ENCODE peak calls at places on chromosomes 13 and 19, in four cellular contexts. L, E, C and X are unnamed samples.

GRCh38 chr13:41313117-41313516 is 2.0 kb downstream of the NAA16 start:
- DNase-seq in L (no peak), E (no peak), C (no peak), X (no peak)

GRCh38 chr13:45362939-45363338 is 22.0 kb upstream of the TPT1 start:
- DNase-seq in L (no peak), E (no peak), C (no peak), X (no peak)

GRCh38 chr19:8690753-8691539 is 7.6 kb downstream of the ACTL9 start:
- DNase-seq in L (no peak), E (no peak), C (no peak), X (no peak)

GRCh38 chr13:29901714-29902631 is 51.6 kb upstream of the UBL3 start:
- DNase-seq in L (peak), E (peak), C (peak), X (peak)

GRCh38 chr13:33235564-33235963 is 50.0 kb downstream of the STARD13 start:
- DNase-seq in L (no peak), E (no peak), C (no peak), X (no peak)

GRCh38 chr19:39128511-39129079 is 3.0 kb downstream of the PAK4 start:
- DNase-seq in L (no peak), E (no peak), C (no peak), X (no peak)

GRCh38 chr13:37085656-37086055 is 19.8 kb downstream of the CSNK1A1L start:
- DNase-seq in L (no peak), E (no peak), C (no peak), X (no peak)

GRCh38 chr19:27892500-27892899 is 1320.5 kb downstream of the UQCRFS1 start:
- DNase-seq in L (no peak), E (no peak), C (no peak), X (no peak)

GRCh38 chr13:111005364-111005763 is 90.5 kb upstream of the ANKRD10 start:
- DNase-seq in L (peak), E (peak), C (no peak), X (peak)

GRCh38 chr19:18928018-18928805 is 8.7 kb downstream of the DDX49 start:
- DNase-seq in L (no peak), E (no peak), C (no peak), X (no peak)

GRCh38 chr19:11887618-11888531 is at the start of gene ZNF69:
- DNase-seq in L (peak), E (peak), C (peak), X (peak)

GRCh38 chr19:12521996-12522395 is 29.3 kb downstream of the ZNF564 start:
- DNase-seq in L (no peak), E (no peak), C (peak), X (no peak)

GRCh38 chr13:110734561-110734960 is 21.1 kb downstream of the ING1 start:
- DNase-seq in L (no peak), E (no peak), C (no peak), X (no peak)

GRCh38 chr19:55640577-55641375 is at the start of gene ZNF580:
- DNase-seq in L (peak), E (peak), C (peak), X (peak)

GRCh38 chr19:29263305-29264080 is 50.5 kb upstream of the UQCRFS1 start:
- DNase-seq in L (peak), E (peak), C (peak), X (no peak)

GRCh38 chr19:39405261-39405912 is 1.3 kb upstream of the ZFP36 start:
- DNase-seq in L (no peak), E (no peak), C (no peak), X (no peak)

GRCh38 chr13:88411696-88412095 is 740.5 kb downstream of the SLITRK5 start:
- DNase-seq in L (no peak), E (no peak), C (no peak), X (no peak)

GRCh38 chr13:45511310-45512147 is 46.8 kb downstream of the COG3 start:
- DNase-seq in L (peak), E (peak), C (peak), X (peak)

GRCh38 chr13:80454245-80454644 is 113.3 kb upstream of the SPRY2 start:
- DNase-seq in L (no peak), E (no peak), C (no peak), X (peak)

GRCh38 chr19:40747536-40747935 is 2.7 kb downstream of the ACTMAP start:
- DNase-seq in L (no peak), E (no peak), C (no peak), X (no peak)

GRCh38 chr13:46143239-46143701 is 38.4 kb upstream of the CPB2 start:
- DNase-seq in L (no peak), E (no peak), C (no peak), X (no peak)

GRCh38 chr19:51259348-51260245 is 8.7 kb downstream of the SIGLECL1 start:
- DNase-seq in L (peak), E (peak), C (peak), X (peak)

GRCh38 chr13:37966266-37966665 is 96.7 kb upstream of the TRPC4 start:
- DNase-seq in L (no peak), E (no peak), C (no peak), X (peak)

GRCh38 chr13:50129065-50129922 is 114.0 kb downstream of the KCNRG start:
- DNase-seq in L (no peak), E (no peak), C (no peak), X (no peak)

GRCh38 chr13:53191091-53191490 is 162.5 kb downstream of the OLFM4 start:
- DNase-seq in L (peak), E (peak), C (no peak), X (peak)

GRCh38 chr13:51996660-51997059 is 14.6 kb downstream of the ATP7B start:
- DNase-seq in L (no peak), E (no peak), C (no peak), X (no peak)

GRCh38 chr13:102195566-102196462 is 206.0 kb downstream of the FGF14 start:
- DNase-seq in L (no peak), E (peak), C (peak), X (no peak)

GRCh38 chr19:51101171-51101865 is 6.9 kb downstream of the CTU1 start:
- DNase-seq in L (no peak), E (no peak), C (no peak), X (peak)

GRCh38 chr19:2824129-2824528 is 4.5 kb downstream of the ZNF554 start:
- DNase-seq in L (no peak), E (no peak), C (no peak), X (no peak)

GRCh38 chr19:51398096-51398704 is 7.8 kb upstream of the C19orf84 start:
- DNase-seq in L (peak), E (no peak), C (no peak), X (peak)

GRCh38 chr13:94324409-94325147 is 154.9 kb downstream of the DCT start:
- DNase-seq in L (no peak), E (no peak), C (no peak), X (no peak)

GRCh38 chr19:35254341-35255297 is 5.8 kb downstream of the LSR start:
- DNase-seq in L (peak), E (no peak), C (no peak), X (no peak)

GRCh38 chr19:41144403-41144802 is 30.2 kb downstream of the CYP2F1 start:
- DNase-seq in L (peak), E (peak), C (peak), X (peak)

GRCh38 chr13:109275848-109276247 is 510.5 kb downstream of the IRS2 start:
- DNase-seq in L (no peak), E (peak), C (peak), X (peak)

GRCh38 chr13:73133536-73133935 is 74.7 kb downstream of the KLF5 start:
- DNase-seq in L (no peak), E (peak), C (no peak), X (peak)

GRCh38 chr19:11168568-11168967 is 13.0 kb upstream of the SPC24 start:
- DNase-seq in L (peak), E (peak), C (no peak), X (peak)

GRCh38 chr19:43584484-43584883 is 8.9 kb downstream of the PINLYP start:
- DNase-seq in L (no peak), E (no peak), C (no peak), X (no peak)

GRCh38 chr13:22168437-22168836 is 497.6 kb downstream of the FGF9 start:
- DNase-seq in L (no peak), E (no peak), C (no peak), X (no peak)

GRCh38 chr13:74067818-74068217 is 66.4 kb downstream of the KLF12 start:
- DNase-seq in L (no peak), E (peak), C (no peak), X (peak)